ENCODE peak calls at places on chromosome 17, in four cellular contexts. H is H9, B is neuronal stem cell, J is IMR-90. Z is an unnamed sample.
A peak's percentile ranks its signal among the peaks of the same experiment; 100 is the strongest.

GRCh38 chr17:55421179-55421934 is at the start of gene MMD:
- DNase-seq in H (no peak), B (peak; percentile 62), J (no peak), Z (no peak)

GRCh38 chr17:2030779-2031163 is 818 bp downstream of the DPH1 start:
- DNase-seq in H (peak; percentile 89), B (peak; percentile 61), J (no peak), Z (no peak)

GRCh38 chr17:28700830-28701492 is 10.7 kb downstream of the PROCA1 start:
- DNase-seq in H (no peak), B (no peak), J (no peak), Z (no peak)

GRCh38 chr17:38533706-38534497 is 71.8 kb downstream of the SRCIN1 start:
- DNase-seq in H (no peak), B (no peak), J (no peak), Z (no peak)

GRCh38 chr17:59671386-59671785 is 35.8 kb downstream of the PTRH2 start:
- DNase-seq in H (no peak), B (no peak), J (peak; percentile 20), Z (no peak)

GRCh38 chr17:59387351-59388069 is 56.1 kb downstream of the YPEL2 start:
- DNase-seq in H (no peak), B (no peak), J (no peak), Z (no peak)

GRCh38 chr17:45835481-45835880 is 9.2 kb upstream of the SPPL2C start:
- DNase-seq in H (no peak), B (no peak), J (no peak), Z (no peak)

GRCh38 chr17:73387746-73388577 is 76.2 kb upstream of the CDC42EP4 start:
- DNase-seq in H (no peak), B (no peak), J (no peak), Z (no peak)

GRCh38 chr17:64262422-64263260 is at the start of gene TEX2:
- DNase-seq in H (peak; percentile 41), B (no peak), J (no peak), Z (peak; percentile 44)

GRCh38 chr17:29124135-29124930 is 55.9 kb downstream of the MYO18A start:
- DNase-seq in H (peak; percentile 75), B (no peak), J (peak; percentile 82), Z (peak; percentile 84)

GRCh38 chr17:38893113-38893512 is 23.3 kb downstream of the LASP1 start:
- DNase-seq in H (peak; percentile 30), B (no peak), J (no peak), Z (no peak)

GRCh38 chr17:74037320-74037719 is 166.2 kb upstream of the RPL38 start:
- DNase-seq in H (no peak), B (no peak), J (no peak), Z (no peak)

GRCh38 chr17:17808706-17809432 is 27.9 kb downstream of the SREBF1 start:
- DNase-seq in H (no peak), B (no peak), J (peak; percentile 37), Z (peak; percentile 56)

GRCh38 chr17:49438885-49439284 is 24.2 kb upstream of the PHB1 start:
- DNase-seq in H (peak; percentile 63), B (no peak), J (no peak), Z (no peak)

GRCh38 chr17:39640493-39641118 is 3.7 kb downstream of the STARD3 start:
- DNase-seq in H (no peak), B (no peak), J (no peak), Z (peak; percentile 55)

GRCh38 chr17:73304971-73305786 is 6.6 kb downstream of the CDC42EP4 start:
- DNase-seq in H (peak; percentile 85), B (no peak), J (peak; percentile 78), Z (peak; percentile 96)

GRCh38 chr17:58969156-58969555 is 137.5 kb downstream of the TRIM37 start:
- DNase-seq in H (no peak), B (no peak), J (no peak), Z (no peak)

GRCh38 chr17:20281860-20282259 is 185.5 kb downstream of the LGALS9B start:
- DNase-seq in H (no peak), B (no peak), J (no peak), Z (no peak)

GRCh38 chr17:66686601-66687000 is 148.3 kb upstream of the CACNG5 start:
- DNase-seq in H (no peak), B (no peak), J (no peak), Z (no peak)

GRCh38 chr17:58368860-58369213 is 16.8 kb upstream of the SUPT4H1 start:
- DNase-seq in H (no peak), B (no peak), J (no peak), Z (no peak)

GRCh38 chr17:75632863-75633483 is at the start of gene SMIM5:
- DNase-seq in H (peak; percentile 95), B (peak; percentile 81), J (peak; percentile 83), Z (peak; percentile 95)

GRCh38 chr17:75498726-75499213 is 16.6 kb downstream of the CASKIN2 start:
- DNase-seq in H (peak; percentile 64), B (no peak), J (no peak), Z (no peak)

GRCh38 chr17:49959183-49959935 is 9.6 kb upstream of the DLX4 start:
- DNase-seq in H (peak; percentile 63), B (no peak), J (peak; percentile 4), Z (no peak)

GRCh38 chr17:46851029-46851741 is at the start of gene WNT9B:
- DNase-seq in H (peak; percentile 93), B (no peak), J (no peak), Z (no peak)

GRCh38 chr17:58279016-58279671 is 1.6 kb downstream of the MPO start:
- DNase-seq in H (no peak), B (no peak), J (peak; percentile 30), Z (no peak)

GRCh38 chr17:1232786-1233185 is 37.5 kb upstream of the BHLHA9 start:
- DNase-seq in H (no peak), B (no peak), J (peak; percentile 82), Z (peak; percentile 52)

GRCh38 chr17:17957584-17957916 is 14.7 kb downstream of the TOM1L2 start:
- DNase-seq in H (no peak), B (no peak), J (no peak), Z (no peak)

GRCh38 chr17:22459953-22460350 is 767.6 kb downstream of the KCNJ18 start:
- DNase-seq in H (no peak), B (no peak), J (no peak), Z (no peak)

GRCh38 chr17:61598014-61598413 is 7.0 kb upstream of the NACA2 start:
- DNase-seq in H (no peak), B (no peak), J (no peak), Z (no peak)

GRCh38 chr17:40122944-40123810 is 1.4 kb downstream of the MSL1 start:
- DNase-seq in H (peak; percentile 87), B (no peak), J (peak; percentile 30), Z (peak; percentile 62)

GRCh38 chr17:42179911-42180410 is 981 bp downstream of the KCNH4 start:
- DNase-seq in H (peak; percentile 88), B (peak; percentile 63), J (peak; percentile 30), Z (peak; percentile 53)

GRCh38 chr17:73290399-73291259 is 21.2 kb downstream of the CDC42EP4 start:
- DNase-seq in H (peak; percentile 27), B (no peak), J (no peak), Z (no peak)

GRCh38 chr17:68584904-68585303 is 16.3 kb downstream of the FAM20A start:
- DNase-seq in H (peak; percentile 15), B (no peak), J (no peak), Z (no peak)

GRCh38 chr17:32658470-32659418 is 172.0 kb downstream of the CDK5R1 start:
- DNase-seq in H (no peak), B (peak; percentile 8), J (no peak), Z (no peak)

GRCh38 chr17:49547566-49547965 is 28.1 kb upstream of the NXPH3 start:
- DNase-seq in H (no peak), B (no peak), J (no peak), Z (no peak)

GRCh38 chr17:156094-156621 is 18.8 kb downstream of the SCGB1C2 start:
- DNase-seq in H (no peak), B (no peak), J (no peak), Z (no peak)

GRCh38 chr17:44272321-44272951 is 4.5 kb upstream of the SLC4A1 start:
- DNase-seq in H (no peak), B (no peak), J (no peak), Z (no peak)
- H2AK5ac ChIP-seq in H (no peak overlapping the region), B (peak overlapping the region; percentile 41), J (no peak overlapping the region), Z (no peak overlapping the region)

GRCh38 chr17:81650951-81651350 is 5.4 kb downstream of the PDE6G start:
- DNase-seq in H (no peak), B (no peak), J (peak; percentile 11), Z (no peak)
- H4K8ac ChIP-seq in H (no peak overlapping the region), B (no peak overlapping the region), J (peak overlapping the region; percentile 71), Z (no peak overlapping the region)

DNA sequence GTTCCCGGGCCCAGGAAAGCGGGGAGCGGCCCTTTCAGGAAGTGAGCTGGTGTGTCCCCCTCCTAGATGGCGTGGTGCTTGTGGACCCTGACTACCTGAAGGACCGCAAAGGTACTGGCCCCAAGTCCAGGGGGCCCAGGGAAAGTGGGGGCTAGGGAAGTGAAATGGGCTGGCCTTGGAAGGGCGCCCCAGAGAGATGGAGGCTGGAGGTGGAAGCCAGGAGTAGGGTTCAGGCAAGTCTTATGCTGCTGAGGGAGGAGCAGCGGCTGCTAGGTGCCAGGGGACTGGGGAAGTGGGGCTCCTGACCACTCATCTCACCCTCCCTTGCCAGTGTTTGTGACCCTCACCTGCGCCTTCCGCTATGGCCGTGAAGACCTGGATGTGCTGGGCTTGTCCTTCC is 5.6 kb downstream of the ARRB2 start:
- DNase-seq in H (no peak), B (no peak), J (no peak), Z (no peak)
- H2AK5ac ChIP-seq in H (no peak overlapping the region), B (no peak overlapping the region), J (no peak overlapping the region), Z (no peak overlapping the region)

DNA sequence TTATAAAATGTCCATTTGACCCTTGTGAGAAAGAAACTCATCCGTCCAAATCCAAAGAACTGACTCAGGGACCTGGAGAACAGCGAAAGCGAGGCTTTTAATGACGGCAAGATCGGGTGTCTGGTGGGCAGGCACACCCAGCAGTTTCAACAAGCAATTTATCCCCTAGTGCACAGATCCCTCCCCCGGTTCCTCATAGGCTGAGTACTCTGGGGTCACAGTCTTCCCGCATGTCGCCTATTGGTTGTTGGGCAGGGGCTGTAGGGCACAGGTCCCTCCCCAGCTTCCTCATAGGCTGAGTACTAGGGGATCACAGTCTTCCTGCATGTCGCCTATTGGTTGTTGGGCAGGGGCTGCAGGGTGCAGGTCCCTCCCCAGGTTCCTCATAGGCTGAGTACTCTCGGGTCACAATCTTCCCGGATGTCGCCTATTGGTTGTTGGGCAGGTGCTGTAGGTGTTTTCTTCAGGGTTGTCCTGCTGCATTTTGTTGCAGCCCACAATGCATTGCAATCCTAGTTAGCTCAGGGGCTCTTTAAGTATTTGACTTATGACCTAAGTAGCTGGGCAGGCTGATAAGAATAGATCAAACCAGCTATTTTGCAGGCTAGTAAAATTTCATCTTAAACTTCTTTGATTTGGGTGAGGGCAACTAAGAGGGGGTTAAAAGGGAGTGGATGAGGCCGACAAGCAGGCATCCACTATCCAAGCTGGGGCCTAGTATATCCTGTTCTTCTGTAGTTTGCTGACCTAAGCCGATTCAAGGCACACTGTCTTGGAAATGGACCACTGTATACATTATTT is 3.6 kb upstream of the UTS2R start:
- DNase-seq in H (peak; percentile 92), B (no peak), J (peak; percentile 11), Z (no peak)
- H4K8ac ChIP-seq in H (no peak overlapping the region), B (no peak overlapping the region), J (no peak overlapping the region), Z (no peak overlapping the region)

Z was measured in mesenchymal stem cell.